ENCODE peak calls at places on chromosomes 11 and 22, in four cellular contexts. M, X, A and J are unnamed samples.

GRCh38 chr22:27420817-27421361 is 380.7 kb downstream of the MN1 start:
- DNase-seq in M (no peak), X (peak; percentile 67), A (peak; percentile 92), J (no peak)

GRCh38 chr11:13118194-13118593 is 109.1 kb downstream of the RASSF10 start:
- DNase-seq in A (no peak), X (peak; percentile 100), M (no peak), J (no peak)

GRCh38 chr11:75562048-75562835 is at the start of gene SERPINH1:
- DNase-seq in M (peak; percentile 65), X (peak; percentile 90), A (peak; percentile 92), J (peak; percentile 21)

GRCh38 chr22:48478529-48479265 is 1349.0 kb downstream of the BRD1 start:
- DNase-seq in A (peak; percentile 25), X (no peak), M (no peak), J (no peak)

GRCh38 chr11:117610045-117610444 is 187.0 kb downstream of the DSCAML1 start:
- DNase-seq in X (peak; percentile 68), A (peak; percentile 2), M (no peak), J (no peak)

GRCh38 chr11:132131962-132132361 is 761.5 kb downstream of the NTM start:
- DNase-seq in M (no peak), X (no peak), A (no peak), J (no peak)

GRCh38 chr11:86491048-86491447 is 116.4 kb downstream of the CCDC81 start:
- DNase-seq in M (no peak), A (no peak), X (no peak), J (no peak)

GRCh38 chr11:100632970-100633452 is 54.1 kb upstream of the ARHGAP42 start:
- DNase-seq in A (peak; percentile 83), X (no peak), M (no peak), J (no peak)

GRCh38 chr22:30178180-30179126 is 68.1 kb downstream of the LIF start:
- DNase-seq in X (no peak), M (no peak), A (no peak), J (no peak)

GRCh38 chr11:71078482-71078881 is 173.9 kb downstream of the SHANK2 start:
- DNase-seq in X (no peak), M (no peak), A (no peak), J (no peak)

GRCh38 chr11:100328626-100329340 is 358.3 kb upstream of the ARHGAP42 start:
- DNase-seq in A (no peak), M (no peak), X (peak; percentile 77), J (no peak)

GRCh38 chr11:122261546-122261945 is 145.5 kb upstream of the BLID start:
- DNase-seq in X (peak; percentile 10), M (no peak), A (no peak), J (no peak)

GRCh38 chr11:134844838-134845237 is 432.8 kb upstream of the B3GAT1 start:
- DNase-seq in M (no peak), A (no peak), X (no peak), J (no peak)

GRCh38 chr11:117259417-117259816 is 26.9 kb downstream of the RNF214 start:
- DNase-seq in M (no peak), A (no peak), X (peak; percentile 26), J (no peak)

GRCh38 chr11:118434553-118435232 is 1.6 kb upstream of the KMT2A start:
- DNase-seq in M (no peak), X (no peak), A (peak; percentile 63), J (peak; percentile 68)

GRCh38 chr11:6456361-6457073 is 15.7 kb upstream of the HPX start:
- DNase-seq in X (no peak), A (no peak), M (no peak), J (no peak)

GRCh38 chr11:10451399-10452116 is 3.5 kb upstream of the AMPD3 start:
- DNase-seq in X (no peak), A (no peak), M (peak; percentile 38), J (peak; percentile 71)

GRCh38 chr11:35227551-35228341 is 88.8 kb downstream of the CD44 start:
- DNase-seq in M (no peak), X (no peak), A (no peak), J (no peak)

GRCh38 chr11:134988495-134988894 is 576.5 kb upstream of the B3GAT1 start:
- DNase-seq in X (no peak), A (no peak), M (no peak), J (peak; percentile 8)